ENCODE peak calls at places on chromosomes 13 and 19, in five cellular contexts. One of them, this sample, is unnamed.

GRCh38 chr13:76335463-76335862 is 550.7 kb downstream of the KCTD12 start:
- DNase-seq in renal cortical epithelial cell: no peak
- DNase-seq in tibial artery: no peak
- DNase-seq in stimulated activated CD4-positive, alpha-beta T cell treated with anti-CD3 and anti-CD28 coated beads, TNF-alpha, amount 100 ng/mL, for 48 hours: no peak
- DNase-seq in midbrain: no peak
- DNase-seq in this sample: no peak

GRCh38 chr19:3976495-3977241 is 5.8 kb upstream of the DAPK3 start:
- DNase-seq in renal cortical epithelial cell: no peak
- DNase-seq in stimulated activated CD4-positive, alpha-beta T cell treated with anti-CD3 and anti-CD28 coated beads, TNF-alpha, amount 100 ng/mL, for 48 hours: no peak
- DNase-seq in tibial artery: no peak
- DNase-seq in midbrain: no peak
- DNase-seq in this sample: no peak

GRCh38 chr19:14149509-14149994 is 13.2 kb upstream of the ASF1B start:
- DNase-seq in renal cortical epithelial cell: no peak
- DNase-seq in tibial artery: peak
- DNase-seq in stimulated activated CD4-positive, alpha-beta T cell treated with anti-CD3 and anti-CD28 coated beads, TNF-alpha, amount 100 ng/mL, for 48 hours: no peak
- DNase-seq in midbrain: peak
- DNase-seq in this sample: peak

GRCh38 chr13:46106839-46107371 is 2.1 kb upstream of the CPB2 start:
- DNase-seq in renal cortical epithelial cell: no peak
- DNase-seq in stimulated activated CD4-positive, alpha-beta T cell treated with anti-CD3 and anti-CD28 coated beads, TNF-alpha, amount 100 ng/mL, for 48 hours: no peak
- DNase-seq in tibial artery: no peak
- DNase-seq in midbrain: no peak
- DNase-seq in this sample: no peak

GRCh38 chr13:98514268-98514667 is 62.6 kb downstream of the STK24 start:
- DNase-seq in renal cortical epithelial cell: no peak
- DNase-seq in stimulated activated CD4-positive, alpha-beta T cell treated with anti-CD3 and anti-CD28 coated beads, TNF-alpha, amount 100 ng/mL, for 48 hours: no peak
- DNase-seq in midbrain: no peak
- DNase-seq in tibial artery: no peak
- DNase-seq in this sample: no peak

GRCh38 chr13:36414461-36414860 is 17.8 kb upstream of the CCNA1 start:
- DNase-seq in midbrain: no peak
- DNase-seq in tibial artery: no peak
- DNase-seq in stimulated activated CD4-positive, alpha-beta T cell treated with anti-CD3 and anti-CD28 coated beads, TNF-alpha, amount 100 ng/mL, for 48 hours: no peak
- DNase-seq in renal cortical epithelial cell: no peak
- DNase-seq in this sample: no peak

GRCh38 chr19:18772620-18773587 is 18.2 kb downstream of the COMP start:
- DNase-seq in midbrain: no peak
- DNase-seq in renal cortical epithelial cell: no peak
- DNase-seq in tibial artery: no peak
- DNase-seq in stimulated activated CD4-positive, alpha-beta T cell treated with anti-CD3 and anti-CD28 coated beads, TNF-alpha, amount 100 ng/mL, for 48 hours: no peak
- DNase-seq in this sample: no peak

GRCh38 chr13:114077938-114078335 is 54.5 kb downstream of the RASA3 start:
- DNase-seq in renal cortical epithelial cell: peak
- DNase-seq in midbrain: peak
- DNase-seq in stimulated activated CD4-positive, alpha-beta T cell treated with anti-CD3 and anti-CD28 coated beads, TNF-alpha, amount 100 ng/mL, for 48 hours: no peak
- DNase-seq in tibial artery: peak
- DNase-seq in this sample: peak

GRCh38 chr19:6161271-6161850 is 25.9 kb downstream of the ACSBG2 start:
- DNase-seq in tibial artery: no peak
- DNase-seq in renal cortical epithelial cell: no peak
- DNase-seq in stimulated activated CD4-positive, alpha-beta T cell treated with anti-CD3 and anti-CD28 coated beads, TNF-alpha, amount 100 ng/mL, for 48 hours: no peak
- DNase-seq in midbrain: no peak
- DNase-seq in this sample: no peak

GRCh38 chr13:37194428-37194861 is 89.0 kb upstream of the CSNK1A1L start:
- DNase-seq in midbrain: no peak
- DNase-seq in renal cortical epithelial cell: no peak
- DNase-seq in tibial artery: no peak
- DNase-seq in stimulated activated CD4-positive, alpha-beta T cell treated with anti-CD3 and anti-CD28 coated beads, TNF-alpha, amount 100 ng/mL, for 48 hours: no peak
- DNase-seq in this sample: no peak

GRCh38 chr13:23074054-23074805 is 106.5 kb upstream of the SGCG start:
- DNase-seq in tibial artery: no peak
- DNase-seq in stimulated activated CD4-positive, alpha-beta T cell treated with anti-CD3 and anti-CD28 coated beads, TNF-alpha, amount 100 ng/mL, for 48 hours: no peak
- DNase-seq in renal cortical epithelial cell: no peak
- DNase-seq in midbrain: no peak
- DNase-seq in this sample: no peak

GRCh38 chr19:8244442-8244841 is 35.3 kb downstream of the CERS4 start:
- DNase-seq in midbrain: no peak
- DNase-seq in stimulated activated CD4-positive, alpha-beta T cell treated with anti-CD3 and anti-CD28 coated beads, TNF-alpha, amount 100 ng/mL, for 48 hours: no peak
- DNase-seq in renal cortical epithelial cell: no peak
- DNase-seq in tibial artery: no peak
- DNase-seq in this sample: no peak